ENCODE peak calls at places on chromosomes 7 and 10, in six cellular contexts. One of them, this sample, is unnamed.

GRCh38 chr10:46305430-46305808 is 18.6 kb downstream of the ANTXRL start:
- DNase-seq in A549: no peak
- DNase-seq in HCT116: no peak
- DNase-seq in sigmoid colon: peak
- DNase-seq in activated CD8-positive, alpha-beta memory T cell treated with anti-CD3 and anti-CD28 coated beads, Interleukin-2, amount 50 U/mL, for 4 hours: no peak
- DNase-seq in NCI-H82: no peak
- DNase-seq in this sample: no peak

GRCh38 chr10:43865275-43866135 is 216.8 kb upstream of the ZNF32 start:
- DNase-seq in A549: no peak
- DNase-seq in HCT116: no peak
- DNase-seq in sigmoid colon: no peak
- DNase-seq in activated CD8-positive, alpha-beta memory T cell treated with anti-CD3 and anti-CD28 coated beads, Interleukin-2, amount 50 U/mL, for 4 hours: no peak
- DNase-seq in NCI-H82: no peak
- DNase-seq in this sample: no peak

GRCh38 chr7:93315896-93316295 is 83.7 kb downstream of the VPS50 start:
- DNase-seq in A549: no peak
- DNase-seq in HCT116: no peak
- DNase-seq in sigmoid colon: no peak
- DNase-seq in activated CD8-positive, alpha-beta memory T cell treated with anti-CD3 and anti-CD28 coated beads, Interleukin-2, amount 50 U/mL, for 4 hours: no peak
- DNase-seq in NCI-H82: no peak
- DNase-seq in this sample: no peak

GRCh38 chr10:74743401-74743800 is 83.0 kb upstream of the KAT6B start:
- DNase-seq in A549: no peak
- DNase-seq in HCT116: no peak
- DNase-seq in sigmoid colon: no peak
- DNase-seq in activated CD8-positive, alpha-beta memory T cell treated with anti-CD3 and anti-CD28 coated beads, Interleukin-2, amount 50 U/mL, for 4 hours: no peak
- DNase-seq in NCI-H82: no peak
- DNase-seq in this sample: no peak

GRCh38 chr10:14184841-14185500 is 145.8 kb downstream of the FRMD4A start:
- DNase-seq in A549: no peak
- DNase-seq in HCT116: no peak
- DNase-seq in sigmoid colon: no peak
- DNase-seq in activated CD8-positive, alpha-beta memory T cell treated with anti-CD3 and anti-CD28 coated beads, Interleukin-2, amount 50 U/mL, for 4 hours: no peak
- DNase-seq in NCI-H82: no peak
- DNase-seq in this sample: peak

GRCh38 chr7:157271991-157272324 is 64.8 kb upstream of the DNAJB6 start:
- DNase-seq in A549: no peak
- DNase-seq in HCT116: no peak
- DNase-seq in sigmoid colon: peak
- DNase-seq in activated CD8-positive, alpha-beta memory T cell treated with anti-CD3 and anti-CD28 coated beads, Interleukin-2, amount 50 U/mL, for 4 hours: no peak
- DNase-seq in NCI-H82: peak
- DNase-seq in this sample: peak

GRCh38 chr7:100803398-100804161 is 23.7 kb downstream of the EPHB4 start:
- DNase-seq in A549: peak
- DNase-seq in HCT116: no peak
- DNase-seq in sigmoid colon: peak
- DNase-seq in activated CD8-positive, alpha-beta memory T cell treated with anti-CD3 and anti-CD28 coated beads, Interleukin-2, amount 50 U/mL, for 4 hours: no peak
- DNase-seq in NCI-H82: peak
- DNase-seq in this sample: peak

GRCh38 chr10:106147050-106147449 is 1017.5 kb downstream of the SORCS1 start:
- DNase-seq in A549: no peak
- DNase-seq in HCT116: no peak
- DNase-seq in sigmoid colon: no peak
- DNase-seq in activated CD8-positive, alpha-beta memory T cell treated with anti-CD3 and anti-CD28 coated beads, Interleukin-2, amount 50 U/mL, for 4 hours: no peak
- DNase-seq in NCI-H82: no peak
- DNase-seq in this sample: no peak

GRCh38 chr10:48659790-48660189 is 24.9 kb upstream of the WDFY4 start:
- DNase-seq in A549: no peak
- DNase-seq in HCT116: no peak
- DNase-seq in sigmoid colon: no peak
- DNase-seq in activated CD8-positive, alpha-beta memory T cell treated with anti-CD3 and anti-CD28 coated beads, Interleukin-2, amount 50 U/mL, for 4 hours: no peak
- DNase-seq in NCI-H82: no peak
- DNase-seq in this sample: no peak

GRCh38 chr7:82527831-82528230 is 84.3 kb upstream of the CACNA2D1 start:
- DNase-seq in A549: no peak
- DNase-seq in HCT116: no peak
- DNase-seq in sigmoid colon: no peak
- DNase-seq in activated CD8-positive, alpha-beta memory T cell treated with anti-CD3 and anti-CD28 coated beads, Interleukin-2, amount 50 U/mL, for 4 hours: no peak
- DNase-seq in NCI-H82: no peak
- DNase-seq in this sample: no peak

GRCh38 chr7:72152171-72153131 is 259.7 kb downstream of the CALN1 start:
- DNase-seq in A549: no peak
- DNase-seq in HCT116: no peak
- DNase-seq in sigmoid colon: no peak
- DNase-seq in activated CD8-positive, alpha-beta memory T cell treated with anti-CD3 and anti-CD28 coated beads, Interleukin-2, amount 50 U/mL, for 4 hours: no peak
- DNase-seq in NCI-H82: peak
- DNase-seq in this sample: no peak

GRCh38 chr7:91007371-91007770 is 256.9 kb upstream of the FZD1 start:
- DNase-seq in A549: no peak
- DNase-seq in HCT116: no peak
- DNase-seq in sigmoid colon: no peak
- DNase-seq in activated CD8-positive, alpha-beta memory T cell treated with anti-CD3 and anti-CD28 coated beads, Interleukin-2, amount 50 U/mL, for 4 hours: no peak
- DNase-seq in NCI-H82: no peak
- DNase-seq in this sample: no peak

GRCh38 chr10:71975891-71976725 is 11.9 kb downstream of the CHST3 start:
- DNase-seq in A549: peak
- DNase-seq in HCT116: peak
- DNase-seq in sigmoid colon: peak
- DNase-seq in activated CD8-positive, alpha-beta memory T cell treated with anti-CD3 and anti-CD28 coated beads, Interleukin-2, amount 50 U/mL, for 4 hours: no peak
- DNase-seq in NCI-H82: peak
- DNase-seq in this sample: no peak

GRCh38 chr10:122154733-122155366 is 116.2 kb upstream of the BTBD16 start:
- DNase-seq in A549: no peak
- DNase-seq in HCT116: no peak
- DNase-seq in sigmoid colon: peak
- DNase-seq in activated CD8-positive, alpha-beta memory T cell treated with anti-CD3 and anti-CD28 coated beads, Interleukin-2, amount 50 U/mL, for 4 hours: no peak
- DNase-seq in NCI-H82: no peak
- DNase-seq in this sample: no peak

GRCh38 chr10:63498665-63499064 is 22.5 kb upstream of the REEP3 start:
- DNase-seq in A549: no peak
- DNase-seq in HCT116: no peak
- DNase-seq in sigmoid colon: no peak
- DNase-seq in activated CD8-positive, alpha-beta memory T cell treated with anti-CD3 and anti-CD28 coated beads, Interleukin-2, amount 50 U/mL, for 4 hours: no peak
- DNase-seq in NCI-H82: no peak
- DNase-seq in this sample: no peak

GRCh38 chr7:16660702-16661464 is 14.9 kb downstream of the BZW2 start:
- DNase-seq in A549: no peak
- DNase-seq in HCT116: no peak
- DNase-seq in sigmoid colon: no peak
- DNase-seq in activated CD8-positive, alpha-beta memory T cell treated with anti-CD3 and anti-CD28 coated beads, Interleukin-2, amount 50 U/mL, for 4 hours: no peak
- DNase-seq in NCI-H82: peak
- DNase-seq in this sample: no peak

This sample was measured in Peyer's patch.